ENCODE peak calls at places on chromosomes 1 and 21, in eight cellular contexts. E is DND-41, O is endothelial cell of umbilical vein, A is suprapubic skin, H is HepG2, W is coronary artery, Y is IMR-90, B is H9. U is an unnamed sample.

GRCh38 chr1:39592069-39592468 is 15.5 kb upstream of the PABPC4 start:
- DNase-seq in O (no peak), A (no peak), E (no peak), B (no peak), W (no peak), Y (no peak), H (no peak), U (no peak)

GRCh38 chr1:100152271-100152670 is 19.3 kb downstream of the TRMT13 start:
- DNase-seq in H (no peak), E (no peak), A (no peak), B (no peak), O (no peak), W (no peak), Y (no peak), U (no peak)

GRCh38 chr1:218345673-218346390 is 696 bp downstream of the TGFB2 start:
- DNase-seq in A (peak; percentile 87), W (peak; percentile 85), E (no peak), O (peak; percentile 74), B (peak; percentile 65), H (peak; percentile 7), Y (peak; percentile 70), U (peak; percentile 53)

GRCh38 chr21:43191521-43191920 is 22.7 kb downstream of the CRYAA start:
- DNase-seq in Y (no peak), A (no peak), H (no peak), B (peak; percentile 23), W (peak; percentile 61), E (no peak), O (no peak), U (no peak)

GRCh38 chr1:169804941-169805340 is 10.2 kb upstream of the METTL18 start:
- DNase-seq in H (no peak), W (no peak), E (no peak), O (no peak), B (no peak), A (no peak), Y (no peak), U (no peak)

GRCh38 chr1:204991342-204991844 is 51.6 kb upstream of the CNTN2 start:
- DNase-seq in W (no peak), Y (no peak), E (no peak), B (peak; percentile 87), H (no peak), A (no peak), O (no peak), U (no peak)

GRCh38 chr1:185843971-185844370 is 109.8 kb downstream of the HMCN1 start:
- DNase-seq in A (no peak), E (no peak), B (no peak), O (no peak), H (no peak), W (no peak), Y (no peak), U (no peak)

GRCh38 chr1:115286431-115287205 is 51.4 kb downstream of the NGF start:
- DNase-seq in E (no peak), A (no peak), O (no peak), H (no peak), B (no peak), Y (no peak), W (no peak), U (no peak)

GRCh38 chr1:66540434-66541032 is 6.6 kb downstream of the SGIP1 start:
- DNase-seq in H (no peak), O (peak; percentile 62), A (no peak), W (no peak), B (no peak), E (no peak), Y (peak; percentile 72), U (no peak)

GRCh38 chr1:53311104-53311908 is 16.6 kb downstream of the LRP8 start:
- DNase-seq in Y (no peak), H (no peak), A (no peak), O (no peak), E (no peak), W (no peak), B (no peak), U (no peak)

GRCh38 chr1:56425494-56425860 is 153.9 kb downstream of the PLPP3 start:
- DNase-seq in O (no peak), B (no peak), Y (no peak), H (no peak), A (no peak), W (no peak), E (no peak), U (no peak)

GRCh38 chr1:155127105-155127671 is 488 bp upstream of the EFNA1 start:
- DNase-seq in Y (peak; percentile 57), B (peak; percentile 52), O (peak; percentile 93), A (peak; percentile 83), E (peak; percentile 19), H (peak; percentile 99), W (no peak), U (peak; percentile 82)

GRCh38 chr21:27704567-27705166 is 737.8 kb upstream of the ADAMTS5 start:
- DNase-seq in H (no peak), W (no peak), B (no peak), E (no peak), O (no peak), Y (no peak), A (no peak), U (no peak)

GRCh38 chr1:87968259-87968955 is 639.7 kb downstream of the LMO4 start:
- DNase-seq in H (no peak), B (peak; percentile 40), W (peak; percentile 78), E (no peak), Y (peak; percentile 69), A (no peak), O (peak; percentile 96), U (no peak)

GRCh38 chr1:68442006-68442405 is 7.7 kb downstream of the RPE65 start:
- DNase-seq in E (no peak), A (no peak), Y (no peak), B (no peak), W (no peak), O (no peak), H (no peak), U (no peak)

GRCh38 chr1:1842360-1843146 is 48.3 kb downstream of the GNB1 start:
- DNase-seq in Y (no peak), H (no peak), A (no peak), E (peak; percentile 32), O (no peak), W (no peak), B (no peak), U (peak; percentile 31)

GRCh38 chr1:3195966-3196515 is 127.0 kb downstream of the PRDM16 start:
- DNase-seq in A (no peak), E (no peak), B (no peak), H (no peak), O (no peak), W (no peak), Y (no peak), U (no peak)

GRCh38 chr1:3196577-3197245 is 127.7 kb downstream of the PRDM16 start:
- DNase-seq in B (no peak), E (no peak), A (no peak), H (no peak), O (no peak), W (no peak), Y (no peak), U (no peak)

GRCh38 chr1:3193811-3194210 is 124.8 kb downstream of the PRDM16 start:
- DNase-seq in E (no peak), B (no peak), W (no peak), H (no peak), Y (no peak), A (no peak), O (no peak), U (no peak)

GRCh38 chr1:3194760-3195479 is 125.9 kb downstream of the PRDM16 start:
- DNase-seq in A (no peak), E (no peak), H (no peak), B (no peak), O (no peak), W (peak; percentile 96), Y (no peak), U (no peak)

DNA sequence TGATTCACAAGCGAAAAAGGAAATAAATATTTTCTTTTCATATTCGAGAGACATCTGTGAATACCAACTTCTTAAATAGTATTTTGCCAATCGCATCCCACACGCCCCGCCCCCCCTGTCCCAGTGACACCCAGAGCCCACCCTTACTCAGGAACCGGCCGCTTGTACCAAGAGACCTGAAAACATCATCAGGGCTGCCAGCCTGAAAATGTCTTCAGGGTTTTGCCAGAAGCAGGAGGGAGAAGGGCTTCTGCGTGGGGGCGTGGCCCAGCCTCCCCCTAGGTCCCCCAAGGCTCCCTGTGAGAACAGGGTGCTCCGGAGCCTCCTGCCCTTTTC is 126.4 kb downstream of the PRDM16 start:
- DNase-seq in B (no peak), W (peak; percentile 93), E (no peak), O (no peak), Y (no peak), H (no peak), A (no peak), U (no peak)
- H3K27ac ChIP-seq in B (no peak overlapping the region), W (peak overlapping the region; percentile 99), E (no peak overlapping the region), O (no peak overlapping the region), Y (no peak overlapping the region), H (no peak overlapping the region), A (peak overlapping the region; percentile 18), U (peak overlapping the region; percentile 45)

DNA sequence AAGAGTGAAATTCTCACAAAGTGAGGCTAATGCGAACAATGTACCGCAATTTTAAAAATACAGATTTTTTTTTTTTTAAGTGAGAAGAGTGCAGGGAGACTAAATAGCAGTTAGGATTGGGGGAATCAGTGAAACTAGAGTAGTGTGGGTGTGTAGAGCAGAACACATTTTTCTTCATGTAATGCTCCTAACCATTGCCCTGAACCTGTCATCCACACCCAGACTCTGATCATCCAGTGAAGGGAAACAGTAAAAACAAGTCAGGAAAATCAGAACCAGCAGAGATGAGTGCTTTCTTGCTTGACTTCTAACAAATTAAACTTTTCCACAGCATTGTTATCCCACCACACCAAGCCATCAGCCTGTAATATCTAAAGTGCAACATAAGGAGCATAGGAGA is 9.1 kb downstream of the CADM3 start:
- DNase-seq in E (no peak), A (no peak), B (no peak), H (no peak), W (no peak), Y (no peak), O (no peak), U (no peak)
- H3K27ac ChIP-seq in E (no peak overlapping the region), A (no peak overlapping the region), B (no peak overlapping the region), H (no peak overlapping the region), W (no peak overlapping the region), Y (no peak overlapping the region), O (no peak overlapping the region), U (no peak overlapping the region)

DNA sequence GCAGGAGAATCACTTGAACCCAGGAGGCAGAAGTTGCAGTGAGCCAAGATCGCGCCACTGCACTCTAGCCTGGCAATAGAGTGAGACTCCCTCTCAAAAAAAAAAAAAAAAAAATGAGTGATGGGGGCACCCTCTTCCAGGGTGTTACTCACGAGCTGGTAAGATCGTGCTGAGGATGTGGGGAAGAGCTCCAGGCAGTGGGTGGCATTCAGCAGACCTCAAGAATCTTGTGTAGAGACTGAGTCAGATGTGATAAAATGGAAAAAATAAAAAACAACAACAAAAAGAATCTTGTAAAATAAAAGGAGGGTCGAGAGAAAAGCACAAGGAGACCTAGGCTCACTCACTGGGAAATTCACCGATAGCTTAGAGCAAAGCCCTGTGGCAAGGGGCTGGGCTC is 38.5 kb downstream of the EPHA2 start:
- DNase-seq in E (no peak), B (no peak), A (no peak), H (no peak), O (no peak), Y (no peak), W (no peak), U (no peak)
- H3K27ac ChIP-seq in E (no peak overlapping the region), B (no peak overlapping the region), A (no peak overlapping the region), H (no peak overlapping the region), O (no peak overlapping the region), Y (no peak overlapping the region), W (no peak overlapping the region), U (no peak overlapping the region)

GRCh38 chr1:216194721-216195120 is 228.5 kb downstream of the USH2A start:
- DNase-seq in O (no peak), E (no peak), A (no peak), B (no peak), W (no peak), H (no peak), Y (no peak), U (no peak)
- H3K27ac ChIP-seq in O (no peak overlapping the region), E (no peak overlapping the region), A (no peak overlapping the region), B (no peak overlapping the region), W (no peak overlapping the region), H (no peak overlapping the region), Y (no peak overlapping the region), U (no peak overlapping the region)

U was measured in stomach.